ENCODE peak calls at places on chromosomes 12 and 14, in five cellular contexts. One of them, this sample, is unnamed.

GRCh38 chr14:56715938-56716337 is 94.3 kb downstream of the OTX2 start:
- DNase-seq in heart left ventricle: no peak
- DNase-seq in fibroblast of villous mesenchyme: no peak
- DNase-seq in fibroblast of lung: no peak
- DNase-seq in astrocyte of the cerebellum: no peak
- DNase-seq in this sample: no peak

GRCh38 chr14:96940009-96940408 is 142.8 kb downstream of the VRK1 start:
- DNase-seq in heart left ventricle: no peak
- DNase-seq in fibroblast of villous mesenchyme: no peak
- DNase-seq in fibroblast of lung: no peak
- DNase-seq in astrocyte of the cerebellum: no peak
- DNase-seq in this sample: no peak

GRCh38 chr12:51265024-51265423 is 5.2 kb downstream of the SMAGP start:
- DNase-seq in heart left ventricle: no peak
- DNase-seq in fibroblast of villous mesenchyme: no peak
- DNase-seq in fibroblast of lung: no peak
- DNase-seq in astrocyte of the cerebellum: no peak
- DNase-seq in this sample: no peak

GRCh38 chr14:50038398-50039119 is 77.8 kb downstream of the VCPKMT start:
- DNase-seq in heart left ventricle: no peak
- DNase-seq in fibroblast of villous mesenchyme: peak; percentile 77
- DNase-seq in fibroblast of lung: peak; percentile 82
- DNase-seq in astrocyte of the cerebellum: peak; percentile 55
- DNase-seq in this sample: peak; percentile 75

GRCh38 chr12:44497044-44497443 is 379.1 kb downstream of the NELL2 start:
- DNase-seq in heart left ventricle: no peak
- DNase-seq in fibroblast of villous mesenchyme: no peak
- DNase-seq in fibroblast of lung: no peak
- DNase-seq in astrocyte of the cerebellum: no peak
- DNase-seq in this sample: no peak

GRCh38 chr12:118126119-118126757 is 9.7 kb upstream of the PEBP1 start:
- DNase-seq in heart left ventricle: peak; percentile 61
- DNase-seq in fibroblast of villous mesenchyme: no peak
- DNase-seq in fibroblast of lung: no peak
- DNase-seq in astrocyte of the cerebellum: no peak
- DNase-seq in this sample: no peak

GRCh38 chr14:104743461-104744380 is 9.2 kb upstream of the SIVA1 start:
- DNase-seq in heart left ventricle: no peak
- DNase-seq in fibroblast of villous mesenchyme: no peak
- DNase-seq in fibroblast of lung: no peak
- DNase-seq in astrocyte of the cerebellum: no peak
- DNase-seq in this sample: no peak

GRCh38 chr12:84069079-84069661 is 843.4 kb downstream of the SLC6A15 start:
- DNase-seq in heart left ventricle: no peak
- DNase-seq in fibroblast of villous mesenchyme: no peak
- DNase-seq in fibroblast of lung: no peak
- DNase-seq in astrocyte of the cerebellum: no peak
- DNase-seq in this sample: no peak

GRCh38 chr14:25090716-25091454 is 40.9 kb upstream of the STXBP6 start:
- DNase-seq in heart left ventricle: no peak
- DNase-seq in fibroblast of villous mesenchyme: peak; percentile 22
- DNase-seq in fibroblast of lung: no peak
- DNase-seq in astrocyte of the cerebellum: peak; percentile 5
- DNase-seq in this sample: peak; percentile 67

GRCh38 chr14:55711171-55711811 is 131.3 kb downstream of the KTN1 start:
- DNase-seq in heart left ventricle: no peak
- DNase-seq in fibroblast of villous mesenchyme: peak; percentile 36
- DNase-seq in fibroblast of lung: peak; percentile 60
- DNase-seq in astrocyte of the cerebellum: no peak
- DNase-seq in this sample: peak; percentile 66

GRCh38 chr12:109273354-109273753 is 35.7 kb downstream of the FOXN4 start:
- DNase-seq in heart left ventricle: no peak
- DNase-seq in fibroblast of villous mesenchyme: no peak
- DNase-seq in fibroblast of lung: no peak
- DNase-seq in astrocyte of the cerebellum: no peak
- DNase-seq in this sample: no peak

GRCh38 chr12:118103601-118104382 is at the start of gene VSIG10:
- DNase-seq in heart left ventricle: peak; percentile 76
- DNase-seq in fibroblast of villous mesenchyme: peak; percentile 66
- DNase-seq in fibroblast of lung: peak; percentile 57
- DNase-seq in astrocyte of the cerebellum: no peak
- DNase-seq in this sample: peak; percentile 62

GRCh38 chr12:118164798-118165486 is 29.0 kb downstream of the PEBP1 start:
- DNase-seq in heart left ventricle: peak; percentile 31
- DNase-seq in fibroblast of villous mesenchyme: peak; percentile 40
- DNase-seq in fibroblast of lung: peak; percentile 51
- DNase-seq in astrocyte of the cerebellum: no peak
- DNase-seq in this sample: peak; percentile 55

GRCh38 chr14:102140027-102140749 is 491 bp downstream of the WDR20 start:
- DNase-seq in heart left ventricle: peak; percentile 38
- DNase-seq in fibroblast of villous mesenchyme: peak; percentile 39
- DNase-seq in fibroblast of lung: peak; percentile 15
- DNase-seq in astrocyte of the cerebellum: no peak
- DNase-seq in this sample: peak; percentile 17

GRCh38 chr12:43337571-43338497 is 214.2 kb downstream of the ADAMTS20 start:
- DNase-seq in heart left ventricle: no peak
- DNase-seq in fibroblast of villous mesenchyme: no peak
- DNase-seq in fibroblast of lung: no peak
- DNase-seq in astrocyte of the cerebellum: no peak
- DNase-seq in this sample: no peak

GRCh38 chr12:49652921-49653520 is 29.7 kb downstream of the PRPF40B start:
- DNase-seq in heart left ventricle: no peak
- DNase-seq in fibroblast of villous mesenchyme: no peak
- DNase-seq in fibroblast of lung: no peak
- DNase-seq in astrocyte of the cerebellum: no peak
- DNase-seq in this sample: no peak

GRCh38 chr14:96575233-96575632 is 73.1 kb downstream of the PAPOLA start:
- DNase-seq in heart left ventricle: no peak
- DNase-seq in fibroblast of villous mesenchyme: no peak
- DNase-seq in fibroblast of lung: no peak
- DNase-seq in astrocyte of the cerebellum: no peak
- DNase-seq in this sample: no peak

GRCh38 chr12:105676694-105677093 is 346.2 kb downstream of the C12orf75 start:
- DNase-seq in heart left ventricle: peak; percentile 33
- DNase-seq in fibroblast of villous mesenchyme: no peak
- DNase-seq in fibroblast of lung: no peak
- DNase-seq in astrocyte of the cerebellum: no peak
- DNase-seq in this sample: no peak

GRCh38 chr14:105554022-105554421 is 27.6 kb downstream of the TMEM121 start:
- DNase-seq in heart left ventricle: no peak
- DNase-seq in fibroblast of villous mesenchyme: no peak
- DNase-seq in fibroblast of lung: no peak
- DNase-seq in astrocyte of the cerebellum: no peak
- DNase-seq in this sample: no peak

GRCh38 chr12:130526813-130527212 is 189.1 kb downstream of the PIWIL1 start:
- DNase-seq in heart left ventricle: no peak
- DNase-seq in fibroblast of villous mesenchyme: no peak
- DNase-seq in fibroblast of lung: no peak
- DNase-seq in astrocyte of the cerebellum: no peak
- DNase-seq in this sample: no peak

GRCh38 chr14:55416866-55417265 is 5.2 kb upstream of the ATG14 start:
- DNase-seq in heart left ventricle: no peak
- DNase-seq in fibroblast of villous mesenchyme: no peak
- DNase-seq in fibroblast of lung: no peak
- DNase-seq in astrocyte of the cerebellum: no peak
- DNase-seq in this sample: peak; percentile 22

GRCh38 chr14:54398028-54398368 is 1.2 kb downstream of the CDKN3 start:
- DNase-seq in heart left ventricle: no peak
- DNase-seq in fibroblast of villous mesenchyme: no peak
- DNase-seq in fibroblast of lung: no peak
- DNase-seq in astrocyte of the cerebellum: no peak
- DNase-seq in this sample: no peak

GRCh38 chr12:106211973-106212372 is 35.8 kb downstream of the CKAP4 start:
- DNase-seq in heart left ventricle: no peak
- DNase-seq in fibroblast of villous mesenchyme: no peak
- DNase-seq in fibroblast of lung: no peak
- DNase-seq in astrocyte of the cerebellum: no peak
- DNase-seq in this sample: no peak

GRCh38 chr12:53862831-53863230 is 75.8 kb upstream of the HOXC13 start:
- DNase-seq in heart left ventricle: no peak
- DNase-seq in fibroblast of villous mesenchyme: no peak
- DNase-seq in fibroblast of lung: no peak
- DNase-seq in astrocyte of the cerebellum: no peak
- DNase-seq in this sample: peak; percentile 2

GRCh38 chr12:103423061-103423473 is 72.7 kb downstream of the C12orf42 start:
- DNase-seq in heart left ventricle: no peak
- DNase-seq in fibroblast of villous mesenchyme: no peak
- DNase-seq in fibroblast of lung: no peak
- DNase-seq in astrocyte of the cerebellum: no peak
- DNase-seq in this sample: no peak

GRCh38 chr12:70603044-70603443 is 34.2 kb downstream of the PTPRB start:
- DNase-seq in heart left ventricle: no peak
- DNase-seq in fibroblast of villous mesenchyme: no peak
- DNase-seq in fibroblast of lung: no peak
- DNase-seq in astrocyte of the cerebellum: no peak
- DNase-seq in this sample: no peak

GRCh38 chr12:130144256-130144655 is 18.0 kb upstream of the FZD10 start:
- DNase-seq in heart left ventricle: no peak
- DNase-seq in fibroblast of villous mesenchyme: no peak
- DNase-seq in fibroblast of lung: no peak
- DNase-seq in astrocyte of the cerebellum: no peak
- DNase-seq in this sample: no peak

GRCh38 chr12:131140697-131141096 is 187.0 kb downstream of the ADGRD1 start:
- DNase-seq in heart left ventricle: peak; percentile 5
- DNase-seq in fibroblast of villous mesenchyme: no peak
- DNase-seq in fibroblast of lung: no peak
- DNase-seq in astrocyte of the cerebellum: no peak
- DNase-seq in this sample: no peak

GRCh38 chr14:83940253-83940652 is 1589.7 kb upstream of the FLRT2 start:
- DNase-seq in heart left ventricle: no peak
- DNase-seq in fibroblast of villous mesenchyme: no peak
- DNase-seq in fibroblast of lung: peak; percentile 5
- DNase-seq in astrocyte of the cerebellum: no peak
- DNase-seq in this sample: peak; percentile 21

GRCh38 chr14:70281938-70282337 is 77.5 kb downstream of the COX16 start:
- DNase-seq in heart left ventricle: no peak
- DNase-seq in fibroblast of villous mesenchyme: no peak
- DNase-seq in fibroblast of lung: no peak
- DNase-seq in astrocyte of the cerebellum: no peak
- DNase-seq in this sample: no peak

GRCh38 chr14:64200170-64200569 is 94.0 kb downstream of the ESR2 start:
- DNase-seq in heart left ventricle: peak; percentile 69
- DNase-seq in fibroblast of villous mesenchyme: no peak
- DNase-seq in fibroblast of lung: no peak
- DNase-seq in astrocyte of the cerebellum: no peak
- DNase-seq in this sample: no peak
- H3K4me3 ChIP-seq in heart left ventricle: no peak overlapping the region
- H3K4me3 ChIP-seq in fibroblast of villous mesenchyme: no peak overlapping the region
- H3K4me3 ChIP-seq in fibroblast of lung: no peak overlapping the region
- H3K4me3 ChIP-seq in astrocyte of the cerebellum: no peak overlapping the region
- H3K4me3 ChIP-seq in this sample: no peak overlapping the region

GRCh38 chr12:26798013-26798412 is 35.0 kb downstream of the ITPR2 start:
- DNase-seq in heart left ventricle: no peak
- DNase-seq in fibroblast of villous mesenchyme: peak; percentile 95
- DNase-seq in fibroblast of lung: peak; percentile 96
- DNase-seq in astrocyte of the cerebellum: no peak
- DNase-seq in this sample: peak; percentile 45
- TF ChIP-seq CTCF in heart left ventricle: no peak
- TF ChIP-seq CTCF in fibroblast of villous mesenchyme: no peak
- TF ChIP-seq CTCF in fibroblast of lung: no peak
- TF ChIP-seq CTCF in astrocyte of the cerebellum: no peak
- TF ChIP-seq CTCF in this sample: no peak

GRCh38 chr14:61338457-61338856 is 17.1 kb downstream of the PRKCH start:
- DNase-seq in heart left ventricle: no peak
- DNase-seq in fibroblast of villous mesenchyme: no peak
- DNase-seq in fibroblast of lung: no peak
- DNase-seq in astrocyte of the cerebellum: no peak
- DNase-seq in this sample: no peak
- H3K4me3 ChIP-seq in heart left ventricle: no peak overlapping the region
- H3K4me3 ChIP-seq in fibroblast of villous mesenchyme: no peak overlapping the region
- H3K4me3 ChIP-seq in fibroblast of lung: no peak overlapping the region
- H3K4me3 ChIP-seq in astrocyte of the cerebellum: no peak overlapping the region
- H3K4me3 ChIP-seq in this sample: no peak overlapping the region

DNA sequence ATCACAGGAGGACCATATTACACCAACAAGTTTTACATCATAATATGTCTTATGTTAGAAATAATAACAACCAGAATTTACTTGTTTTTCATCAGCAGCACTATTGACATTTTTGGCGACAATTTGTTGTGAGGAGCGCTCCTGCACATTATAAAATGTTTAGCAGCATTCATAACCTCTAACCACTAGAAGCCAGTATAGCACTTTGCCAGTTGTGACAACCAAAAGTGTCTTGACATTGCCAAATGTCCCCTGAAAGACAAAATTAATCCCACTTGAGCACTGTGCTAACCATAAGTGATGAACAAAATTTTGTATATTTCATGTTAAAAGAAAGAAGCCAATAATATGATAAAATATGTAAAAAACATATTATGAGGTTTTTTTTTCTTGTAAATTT is 356.9 kb upstream of the LMO3 start:
- DNase-seq in heart left ventricle: no peak
- DNase-seq in fibroblast of villous mesenchyme: no peak
- DNase-seq in fibroblast of lung: no peak
- DNase-seq in astrocyte of the cerebellum: no peak
- DNase-seq in this sample: no peak
- TF ChIP-seq CTCF in heart left ventricle: no peak
- TF ChIP-seq CTCF in fibroblast of villous mesenchyme: no peak
- TF ChIP-seq CTCF in fibroblast of lung: no peak
- TF ChIP-seq CTCF in astrocyte of the cerebellum: no peak
- TF ChIP-seq CTCF in this sample: no peak

DNA sequence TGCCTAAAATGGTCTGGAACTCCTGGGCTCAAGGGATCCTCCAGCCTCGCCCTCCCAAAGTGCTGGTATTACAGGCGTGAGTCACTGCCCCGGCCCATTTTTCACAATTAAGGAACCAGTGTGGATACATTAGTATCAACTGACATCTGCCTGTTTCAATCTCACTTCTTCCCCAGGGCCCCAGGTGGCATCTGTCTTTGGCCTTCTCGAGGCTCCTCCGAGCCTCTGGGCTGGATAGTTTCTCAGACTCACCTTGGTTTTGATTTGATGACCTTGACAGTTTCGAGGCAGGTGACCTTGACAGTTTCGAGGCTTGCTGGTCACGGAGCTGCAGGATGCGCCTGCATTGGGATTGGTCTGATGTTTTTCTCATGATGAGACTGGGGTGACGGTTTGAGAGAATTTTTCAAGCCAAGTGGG is 41.0 kb upstream of the NCOR2 start:
- DNase-seq in heart left ventricle: no peak
- DNase-seq in fibroblast of villous mesenchyme: no peak
- DNase-seq in fibroblast of lung: no peak
- DNase-seq in astrocyte of the cerebellum: no peak
- DNase-seq in this sample: no peak
- H3K4me3 ChIP-seq in heart left ventricle: no peak overlapping the region
- H3K4me3 ChIP-seq in fibroblast of villous mesenchyme: no peak overlapping the region
- H3K4me3 ChIP-seq in fibroblast of lung: no peak overlapping the region
- H3K4me3 ChIP-seq in astrocyte of the cerebellum: no peak overlapping the region
- H3K4me3 ChIP-seq in this sample: no peak overlapping the region

This sample was measured in fibroblast of pulmonary artery.